ENCODE peak calls at places on chromosomes 2 and 18, in five cellular contexts. Z, C, A, W and X are unnamed samples.

GRCh38 chr2:107093426-107093957 is 207.5 kb upstream of the ST6GAL2 start:
- DNase-seq in Z (no peak), C (no peak), A (no peak), W (no peak), X (no peak)

GRCh38 chr18:48265328-48265727 is 143.9 kb downstream of the ZBTB7C start:
- DNase-seq in Z (no peak), C (no peak), A (no peak), W (no peak), X (no peak)

GRCh38 chr18:49172246-49172645 is 221.5 kb upstream of the SMAD7 start:
- DNase-seq in Z (no peak), C (no peak), A (no peak), W (no peak), X (no peak)

GRCh38 chr2:75381032-75381431 is 179.7 kb downstream of the EVA1A start:
- DNase-seq in Z (no peak), C (peak; percentile 5), A (no peak), W (peak; percentile 5), X (no peak)

GRCh38 chr18:79062806-79063205 is 6.4 kb upstream of the ATP9B start:
- DNase-seq in Z (no peak), C (no peak), A (peak; percentile 92), W (peak; percentile 91), X (no peak)

GRCh38 chr2:221463235-221463896 is 108.7 kb downstream of the EPHA4 start:
- DNase-seq in Z (no peak), C (no peak), A (no peak), W (no peak), X (no peak)

GRCh38 chr2:10530607-10531239 is 82.6 kb upstream of the ODC1 start:
- DNase-seq in Z (no peak), C (no peak), A (no peak), W (no peak), X (no peak)

GRCh38 chr2:128435576-128436497 is 117.2 kb upstream of the HS6ST1 start:
- DNase-seq in Z (peak; percentile 4), C (no peak), A (no peak), W (no peak), X (no peak)

GRCh38 chr18:44047585-44047984 is 633.1 kb upstream of the SETBP1 start:
- DNase-seq in Z (no peak), C (peak; percentile 6), A (no peak), W (no peak), X (no peak)

GRCh38 chr2:61878756-61879155 is 9.7 kb downstream of the CCT4 start:
- DNase-seq in Z (no peak), C (no peak), A (peak; percentile 75), W (no peak), X (no peak)

GRCh38 chr2:172437419-172438063 is 10.2 kb downstream of the ITGA6 start:
- DNase-seq in Z (peak; percentile 35), C (no peak), A (no peak), W (no peak), X (no peak)

GRCh38 chr18:63908858-63909257 is 1.1 kb downstream of the SERPINB10 start:
- DNase-seq in Z (no peak), C (no peak), A (no peak), W (no peak), X (no peak)

GRCh38 chr2:209790066-209790728 is 18.6 kb downstream of the UNC80 start:
- DNase-seq in Z (no peak), C (no peak), A (no peak), W (no peak), X (no peak)

GRCh38 chr2:85950743-85951142 is 62.0 kb upstream of the ST3GAL5 start:
- DNase-seq in Z (no peak), C (no peak), A (no peak), W (no peak), X (peak; percentile 26)

GRCh38 chr2:105798595-105798994 is 53.9 kb downstream of the NCK2 start:
- DNase-seq in Z (peak; percentile 69), C (no peak), A (no peak), W (no peak), X (no peak)

GRCh38 chr18:49560277-49561126 is 1.4 kb upstream of the LIPG start:
- DNase-seq in Z (no peak), C (peak; percentile 27), A (peak; percentile 43), W (peak; percentile 43), X (no peak)

GRCh38 chr2:240203031-240203841 is 62.8 kb upstream of the OTOS start:
- DNase-seq in Z (no peak), C (no peak), A (no peak), W (no peak), X (no peak)

GRCh38 chr2:204608261-204608660 is 63.0 kb downstream of the PARD3B start:
- DNase-seq in Z (no peak), C (peak; percentile 4), A (no peak), W (no peak), X (no peak)

GRCh38 chr2:218010116-218010837 is 7.5 kb upstream of the TNS1 start:
- DNase-seq in Z (no peak), C (peak; percentile 56), A (peak; percentile 19), W (peak; percentile 63), X (no peak)

GRCh38 chr2:135299656-135300244 is 231.3 kb downstream of the ZRANB3 start:
- DNase-seq in Z (no peak), C (peak; percentile 37), A (peak; percentile 57), W (no peak), X (no peak)

GRCh38 chr2:216328347-216328746 is 43.9 kb downstream of the MARCHF4 start:
- DNase-seq in Z (no peak), C (peak; percentile 61), A (no peak), W (no peak), X (peak; percentile 39)

GRCh38 chr2:190947139-190947538 is 66.5 kb downstream of the GLS start:
- DNase-seq in Z (no peak), C (peak; percentile 37), A (no peak), W (no peak), X (no peak)

GRCh38 chr2:190948671-190949070 is 65.3 kb downstream of the STAT1 start:
- DNase-seq in Z (no peak), C (peak; percentile 49), A (peak; percentile 80), W (no peak), X (no peak)

GRCh38 chr2:190950566-190950991 is 63.4 kb downstream of the STAT1 start:
- DNase-seq in Z (no peak), C (no peak), A (no peak), W (no peak), X (no peak)

GRCh38 chr2:190943706-190944105 is 63.1 kb downstream of the GLS start:
- DNase-seq in Z (no peak), C (no peak), A (no peak), W (no peak), X (no peak)

GRCh38 chr2:190947711-190948251 is 66.2 kb downstream of the STAT1 start:
- DNase-seq in Z (no peak), C (peak; percentile 93), A (peak; percentile 61), W (no peak), X (no peak)
- TF ChIP-seq CTCF in Z (no peak), C (peak; percentile 47), A (no peak), W (no peak), X (no peak)

GRCh38 chr2:224883700-224884099 is 158.6 kb downstream of the DOCK10 start:
- DNase-seq in Z (no peak), C (no peak), A (no peak), W (no peak), X (no peak)

GRCh38 chr2:224884188-224884587 is 158.1 kb downstream of the DOCK10 start:
- DNase-seq in Z (no peak), C (peak; percentile 70), A (peak; percentile 27), W (no peak), X (no peak)

GRCh38 chr2:224882291-224883171 is 159.7 kb downstream of the DOCK10 start:
- DNase-seq in Z (no peak), C (peak; percentile 72), A (peak; percentile 86), W (no peak), X (no peak)

GRCh38 chr2:224883172-224883516 is 159.1 kb downstream of the DOCK10 start:
- DNase-seq in Z (no peak), C (no peak), A (no peak), W (no peak), X (no peak)

DNA sequence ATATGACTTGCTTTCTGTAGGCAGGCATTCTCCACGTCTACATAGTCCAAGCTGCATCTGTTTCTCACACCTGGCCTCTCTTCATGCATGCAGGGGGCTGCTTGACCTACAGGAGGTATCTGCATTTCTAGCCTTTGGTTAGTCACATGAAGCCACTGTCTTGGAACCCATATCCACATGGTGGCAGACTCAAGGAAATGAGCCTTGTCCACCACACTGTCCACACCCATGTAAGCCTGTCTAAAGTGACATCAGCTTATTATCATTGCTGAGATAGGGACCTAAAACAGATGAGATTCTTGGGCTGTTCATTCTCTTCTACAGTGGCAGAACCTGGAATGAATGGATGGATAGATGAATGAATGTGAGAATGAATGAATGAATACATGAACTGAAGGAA is 160.4 kb downstream of the DOCK10 start:
- DNase-seq in Z (no peak), C (no peak), A (no peak), W (no peak), X (no peak)
- H3K36me3 ChIP-seq in Z (peaks cover 91% of the 10 kb centered on the region), C (no peaks in the 10 kb centered on the region), A (no peaks in the 10 kb centered on the region), W (no peaks in the 10 kb centered on the region), X (no peaks in the 10 kb centered on the region)

GRCh38 chr2:21050164-21050563 is 6.3 kb upstream of the APOB start:
- DNase-seq in Z (no peak), C (no peak), A (no peak), W (no peak), X (peak; percentile 66)
- TF ChIP-seq CTCF in Z (no peak), C (no peak), A (no peak), W (no peak), X (no peak)

GRCh38 chr18:58922995-58923394 is 58.3 kb downstream of the ZNF532 start:
- DNase-seq in Z (no peak), C (no peak), A (no peak), W (no peak), X (no peak)

GRCh38 chr18:58924473-58924872 is 59.8 kb downstream of the ZNF532 start:
- DNase-seq in Z (no peak), C (no peak), A (no peak), W (no peak), X (no peak)

GRCh38 chr18:58927659-58928058 is 63.0 kb downstream of the ZNF532 start:
- DNase-seq in Z (no peak), C (no peak), A (no peak), W (no peak), X (no peak)

GRCh38 chr18:58929206-58929605 is 64.5 kb downstream of the ZNF532 start:
- DNase-seq in Z (no peak), C (no peak), A (no peak), W (no peak), X (no peak)

GRCh38 chr18:58928401-58928800 is 63.7 kb downstream of the ZNF532 start:
- DNase-seq in Z (no peak), C (no peak), A (no peak), W (no peak), X (no peak)
- H3K36me3 ChIP-seq in Z (peaks cover 13% of the 10 kb centered on the region), C (no peaks in the 10 kb centered on the region), A (peaks cover 2% of the 10 kb centered on the region), W (no peaks in the 10 kb centered on the region), X (no peaks in the 10 kb centered on the region)